ENCODE peak calls at places on chromosome 12, in six cellular contexts. One of them, this sample, is unnamed.

GRCh38 chr12:131673519-131674265 is 37.2 kb upstream of the SFSWAP start:
- DNase-seq in HepG2: no peak
- DNase-seq in GM12891: no peak
- DNase-seq in H1: no peak
- DNase-seq in K562: no peak
- DNase-seq in GM12878: no peak
- DNase-seq in this sample: no peak

GRCh38 chr12:101042211-101042610 is 167.8 kb downstream of the SLC5A8 start:
- DNase-seq in GM12891: no peak
- DNase-seq in H1: no peak
- DNase-seq in K562: no peak
- DNase-seq in GM12878: no peak
- DNase-seq in HepG2: peak; percentile 23
- DNase-seq in this sample: no peak

GRCh38 chr12:111168009-111168786 is 200.7 kb downstream of the PHETA1 start:
- DNase-seq in H1: no peak
- DNase-seq in HepG2: no peak
- DNase-seq in GM12891: no peak
- DNase-seq in K562: no peak
- DNase-seq in GM12878: no peak
- DNase-seq in this sample: no peak

GRCh38 chr12:50132505-50133135 is 20.6 kb downstream of the COX14 start:
- DNase-seq in GM12878: no peak
- DNase-seq in K562: peak; percentile 23
- DNase-seq in GM12891: no peak
- DNase-seq in HepG2: peak; percentile 48
- DNase-seq in H1: no peak
- DNase-seq in this sample: no peak

GRCh38 chr12:107654866-107655265 is 30.7 kb upstream of the PWP1 start:
- DNase-seq in GM12891: no peak
- DNase-seq in GM12878: no peak
- DNase-seq in K562: no peak
- DNase-seq in HepG2: no peak
- DNase-seq in H1: no peak
- DNase-seq in this sample: no peak

GRCh38 chr12:26032719-26033241 is 74.3 kb downstream of the RASSF8 start:
- DNase-seq in K562: no peak
- DNase-seq in GM12878: no peak
- DNase-seq in GM12891: no peak
- DNase-seq in HepG2: no peak
- DNase-seq in H1: no peak
- DNase-seq in this sample: no peak

GRCh38 chr12:91309450-91309849 is 126.8 kb upstream of the DCN start:
- DNase-seq in K562: no peak
- DNase-seq in GM12891: no peak
- DNase-seq in HepG2: no peak
- DNase-seq in GM12878: no peak
- DNase-seq in H1: no peak
- DNase-seq in this sample: no peak

GRCh38 chr12:68557011-68557715 is 53.5 kb upstream of the RAP1B start:
- DNase-seq in HepG2: no peak
- DNase-seq in K562: peak; percentile 23
- DNase-seq in GM12891: no peak
- DNase-seq in GM12878: no peak
- DNase-seq in H1: no peak
- DNase-seq in this sample: no peak

GRCh38 chr12:13534645-13535398 is 338.3 kb downstream of the EMP1 start:
- DNase-seq in GM12878: no peak
- DNase-seq in H1: peak; percentile 46
- DNase-seq in GM12891: no peak
- DNase-seq in HepG2: peak; percentile 39
- DNase-seq in K562: peak; percentile 50
- DNase-seq in this sample: no peak

GRCh38 chr12:96811083-96811482 is 96.0 kb upstream of the NEDD1 start:
- DNase-seq in HepG2: peak; percentile 46
- DNase-seq in GM12878: no peak
- DNase-seq in GM12891: no peak
- DNase-seq in H1: no peak
- DNase-seq in K562: no peak
- DNase-seq in this sample: no peak

GRCh38 chr12:85865905-85866304 is 8.2 kb upstream of the NTS start:
- DNase-seq in K562: no peak
- DNase-seq in GM12878: no peak
- DNase-seq in H1: no peak
- DNase-seq in HepG2: no peak
- DNase-seq in GM12891: no peak
- DNase-seq in this sample: no peak

GRCh38 chr12:77299910-77300772 is 234.8 kb upstream of the E2F7 start:
- DNase-seq in K562: no peak
- DNase-seq in HepG2: no peak
- DNase-seq in GM12891: no peak
- DNase-seq in GM12878: no peak
- DNase-seq in H1: no peak
- DNase-seq in this sample: no peak

GRCh38 chr12:55585817-55586216 is 13.5 kb downstream of the OR2AP1 start:
- DNase-seq in GM12891: no peak
- DNase-seq in K562: no peak
- DNase-seq in HepG2: no peak
- DNase-seq in H1: no peak
- DNase-seq in GM12878: no peak
- DNase-seq in this sample: no peak

GRCh38 chr12:24042651-24043050 is 93.2 kb upstream of the SOX5 start:
- DNase-seq in GM12878: no peak
- DNase-seq in HepG2: peak; percentile 24
- DNase-seq in GM12891: no peak
- DNase-seq in H1: no peak
- DNase-seq in K562: no peak
- DNase-seq in this sample: no peak

GRCh38 chr12:5085896-5086295 is 42.2 kb downstream of the KCNA5 start:
- DNase-seq in GM12878: no peak
- DNase-seq in H1: no peak
- DNase-seq in K562: no peak
- DNase-seq in HepG2: no peak
- DNase-seq in GM12891: no peak
- DNase-seq in this sample: no peak

GRCh38 chr12:30779578-30779977 is 24.8 kb upstream of the CAPRIN2 start:
- DNase-seq in K562: no peak
- DNase-seq in GM12891: no peak
- DNase-seq in HepG2: no peak
- DNase-seq in GM12878: no peak
- DNase-seq in H1: no peak
- DNase-seq in this sample: no peak

GRCh38 chr12:108248011-108248410 is 91.1 kb downstream of the CMKLR1 start:
- DNase-seq in GM12878: no peak
- DNase-seq in H1: no peak
- DNase-seq in HepG2: no peak
- DNase-seq in K562: no peak
- DNase-seq in GM12891: no peak
- DNase-seq in this sample: no peak

GRCh38 chr12:47361389-47362031 is 281.8 kb upstream of the AMIGO2 start:
- DNase-seq in GM12891: no peak
- DNase-seq in HepG2: no peak
- DNase-seq in H1: no peak
- DNase-seq in GM12878: no peak
- DNase-seq in K562: peak; percentile 85
- DNase-seq in this sample: no peak

GRCh38 chr12:128737292-128737966 is 86.3 kb downstream of the SLC15A4 start:
- DNase-seq in GM12891: no peak
- DNase-seq in H1: no peak
- DNase-seq in K562: no peak
- DNase-seq in HepG2: no peak
- DNase-seq in GM12878: no peak
- DNase-seq in this sample: no peak

GRCh38 chr12:132345555-132346200 is 16.3 kb upstream of the GALNT9 start:
- DNase-seq in K562: no peak
- DNase-seq in H1: no peak
- DNase-seq in GM12891: no peak
- DNase-seq in HepG2: no peak
- DNase-seq in GM12878: no peak
- DNase-seq in this sample: no peak

GRCh38 chr12:27292718-27293117 is 39.9 kb upstream of the BMAL2 start:
- DNase-seq in GM12878: no peak
- DNase-seq in K562: no peak
- DNase-seq in HepG2: no peak
- DNase-seq in GM12891: no peak
- DNase-seq in H1: no peak
- DNase-seq in this sample: no peak

GRCh38 chr12:27296674-27297073 is 36.0 kb upstream of the BMAL2 start:
- DNase-seq in GM12878: no peak
- DNase-seq in H1: no peak
- DNase-seq in HepG2: no peak
- DNase-seq in K562: no peak
- DNase-seq in GM12891: no peak
- DNase-seq in this sample: no peak

GRCh38 chr12:27290501-27291168 is 42.0 kb upstream of the BMAL2 start:
- DNase-seq in HepG2: no peak
- DNase-seq in H1: no peak
- DNase-seq in GM12878: no peak
- DNase-seq in K562: no peak
- DNase-seq in GM12891: no peak
- DNase-seq in this sample: no peak

GRCh38 chr12:27291862-27292261 is 40.8 kb upstream of the BMAL2 start:
- DNase-seq in GM12891: no peak
- DNase-seq in H1: no peak
- DNase-seq in K562: no peak
- DNase-seq in HepG2: peak; percentile 27
- DNase-seq in GM12878: no peak
- DNase-seq in this sample: no peak

DNA sequence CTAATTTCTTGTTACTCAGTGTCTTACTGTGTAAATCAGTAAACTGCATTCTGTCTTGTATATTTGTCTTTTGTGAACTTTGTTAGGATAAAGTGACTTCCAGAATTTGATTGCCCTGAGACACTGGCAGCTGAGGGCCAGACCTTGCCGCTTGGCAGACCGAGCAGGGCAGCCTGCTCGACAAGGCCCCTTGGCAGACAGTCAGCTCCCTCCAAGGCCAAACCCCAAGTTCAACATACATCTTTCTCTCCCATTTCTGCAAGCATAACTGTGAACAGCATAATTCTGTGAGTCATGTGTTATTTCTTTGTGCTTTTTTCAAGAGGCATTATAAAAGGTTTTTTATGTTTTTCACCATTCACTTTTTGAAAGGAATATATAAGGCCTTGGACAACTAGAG is 39.2 kb upstream of the BMAL2 start:
- DNase-seq in HepG2: no peak
- DNase-seq in GM12891: no peak
- DNase-seq in K562: no peak
- DNase-seq in H1: no peak
- DNase-seq in GM12878: no peak
- DNase-seq in this sample: no peak
- TF ChIP-seq TAF1 in HepG2: no peak
- TF ChIP-seq TAF1 in GM12891: no peak
- TF ChIP-seq TAF1 in K562: no peak
- TF ChIP-seq TAF1 in H1: no peak
- TF ChIP-seq TAF1 in GM12878: no peak
- TF ChIP-seq TAF1 in this sample: no peak

DNA sequence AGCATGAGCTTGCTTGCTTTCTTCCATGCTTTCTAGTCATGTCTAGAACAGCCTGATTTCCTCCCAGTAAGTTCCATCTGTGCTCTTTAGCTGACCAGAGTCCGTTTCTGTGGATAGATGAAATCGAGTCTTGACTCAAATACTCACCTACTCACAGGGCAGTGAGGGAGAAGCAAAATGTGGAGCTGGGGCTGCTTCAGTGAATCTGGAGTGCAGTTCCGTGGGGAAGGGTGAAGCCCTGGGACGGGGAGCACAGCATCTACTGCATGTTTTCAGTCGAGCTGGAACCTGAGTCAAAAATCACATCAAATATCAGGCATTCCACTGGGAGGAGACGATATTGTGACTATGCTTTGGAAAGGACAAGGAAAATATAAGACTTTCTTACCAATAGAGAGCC is 70.3 kb upstream of the PRMT8 start:
- DNase-seq in GM12891: no peak
- DNase-seq in HepG2: no peak
- DNase-seq in H1: no peak
- DNase-seq in K562: no peak
- DNase-seq in GM12878: no peak
- DNase-seq in this sample: no peak
- TF ChIP-seq POLR2AphosphoS5 in GM12891: no peak
- TF ChIP-seq POLR2AphosphoS5 in HepG2: no peak
- TF ChIP-seq POLR2AphosphoS5 in H1: no peak
- TF ChIP-seq POLR2AphosphoS5 in K562: no peak
- TF ChIP-seq POLR2AphosphoS5 in GM12878: no peak
- TF ChIP-seq POLR2AphosphoS5 in this sample: no peak

DNA sequence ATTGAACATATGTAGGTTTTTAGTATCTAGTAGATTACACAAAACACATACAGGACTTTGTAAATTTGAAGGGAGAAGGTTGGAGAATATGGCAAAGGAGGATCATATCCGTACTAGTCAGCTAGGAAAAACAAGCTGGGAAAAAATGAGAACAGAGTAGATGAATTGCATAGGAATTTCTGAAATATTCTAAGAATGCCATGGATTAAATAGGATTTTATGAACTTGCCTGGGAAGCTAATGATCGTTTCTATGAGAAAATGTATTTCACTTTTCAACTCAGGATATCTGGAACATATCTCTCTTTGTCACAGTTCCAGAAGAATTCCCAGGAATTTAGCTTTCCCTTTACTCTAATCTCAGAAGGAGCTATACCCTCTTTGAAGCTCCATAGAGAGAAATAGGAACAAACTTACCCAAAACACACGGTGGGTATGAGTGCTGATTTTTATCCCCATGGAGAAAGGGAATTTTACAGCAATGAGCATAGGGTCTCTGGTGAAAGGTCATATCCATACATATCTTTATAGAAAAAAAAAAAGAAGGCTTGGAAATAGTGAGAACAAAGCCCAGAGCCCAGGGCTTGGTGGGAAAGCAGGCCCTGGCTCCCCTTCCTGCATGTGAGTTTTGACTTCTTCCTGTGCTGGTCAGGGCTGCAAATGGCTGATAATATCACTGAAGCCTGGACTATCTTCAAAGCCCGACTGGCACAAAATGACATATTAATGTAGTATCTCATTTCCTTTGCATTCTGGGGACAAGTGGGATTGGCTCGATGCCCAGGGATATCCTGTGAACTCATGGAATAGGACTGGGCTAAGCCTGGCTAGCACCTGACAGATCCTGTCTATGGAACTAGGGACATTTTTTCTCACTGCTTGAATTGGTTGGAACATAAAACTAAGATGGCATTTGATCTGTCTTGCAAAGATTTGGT is 136.3 kb downstream of the AEBP2 start:
- DNase-seq in GM12878: no peak
- DNase-seq in K562: peak; percentile 9
- DNase-seq in HepG2: peak; percentile 1
- DNase-seq in H1: no peak
- DNase-seq in GM12891: no peak
- DNase-seq in this sample: no peak
- TF ChIP-seq POLR2A in GM12878: no peak
- TF ChIP-seq POLR2A in K562: no peak
- TF ChIP-seq POLR2A in HepG2: no peak
- TF ChIP-seq POLR2A in H1: no peak
- TF ChIP-seq POLR2A in GM12891: no peak
- TF ChIP-seq POLR2A in this sample: no peak

DNA sequence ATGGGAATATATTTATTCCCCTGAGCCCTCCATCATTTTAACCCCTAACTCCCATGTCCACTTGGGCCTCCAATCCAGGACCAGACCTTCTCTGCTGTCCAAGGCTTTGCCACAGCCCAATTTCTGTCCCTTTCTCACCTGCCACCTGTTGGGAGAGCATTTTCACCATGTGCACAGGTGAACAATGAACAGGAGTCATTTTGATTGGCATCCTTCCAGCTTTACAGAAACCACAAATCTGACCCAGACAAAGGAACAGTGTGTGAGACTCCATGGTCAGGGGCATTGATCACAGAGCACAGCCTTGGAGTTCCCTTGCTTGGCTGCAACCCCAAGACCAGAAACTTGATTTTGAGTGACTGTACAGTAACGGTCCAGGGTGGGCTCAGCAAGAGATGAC is 91.9 kb downstream of the CRACR2A start:
- DNase-seq in HepG2: peak; percentile 5
- DNase-seq in H1: no peak
- DNase-seq in K562: no peak
- DNase-seq in GM12878: no peak
- DNase-seq in GM12891: no peak
- DNase-seq in this sample: no peak
- TF ChIP-seq TAF1 in HepG2: no peak
- TF ChIP-seq TAF1 in H1: no peak
- TF ChIP-seq TAF1 in K562: no peak
- TF ChIP-seq TAF1 in GM12878: no peak
- TF ChIP-seq TAF1 in GM12891: no peak
- TF ChIP-seq TAF1 in this sample: no peak